ENCODE peak calls at places on chromosomes 2 and 18, in ten cellular contexts. One of them, this sample, is unnamed.
A peak's percentile ranks its signal among the peaks of the same experiment; 100 is the strongest.

GRCh38 chr2:42090216-42090615 is 42.4 kb downstream of the PKDCC start:
- DNase-seq in tibial nerve: no peak
- DNase-seq in stomach: no peak
- DNase-seq in transverse colon: no peak
- DNase-seq in esophagus muscularis mucosa: no peak
- DNase-seq in K562: no peak
- DNase-seq in H1: no peak
- DNase-seq in sigmoid colon: no peak
- DNase-seq in A549: no peak
- DNase-seq in HepG2: no peak
- DNase-seq in this sample: no peak

GRCh38 chr2:230972046-230972445 is 23.9 kb upstream of the SPATA3 start:
- DNase-seq in esophagus muscularis mucosa: no peak
- DNase-seq in transverse colon: no peak
- DNase-seq in H1: no peak
- DNase-seq in sigmoid colon: peak; percentile 3
- DNase-seq in K562: no peak
- DNase-seq in A549: no peak
- DNase-seq in tibial nerve: no peak
- DNase-seq in HepG2: no peak
- DNase-seq in stomach: no peak
- DNase-seq in this sample: no peak

GRCh38 chr2:234566622-234567021 is 69.7 kb upstream of the ARL4C start:
- DNase-seq in A549: no peak
- DNase-seq in esophagus muscularis mucosa: no peak
- DNase-seq in K562: no peak
- DNase-seq in H1: no peak
- DNase-seq in stomach: no peak
- DNase-seq in HepG2: peak; percentile 52
- DNase-seq in tibial nerve: no peak
- DNase-seq in transverse colon: no peak
- DNase-seq in sigmoid colon: no peak
- DNase-seq in this sample: no peak

GRCh38 chr2:160279813-160280465 is 79.9 kb upstream of the ITGB6 start:
- DNase-seq in transverse colon: no peak
- DNase-seq in sigmoid colon: no peak
- DNase-seq in tibial nerve: no peak
- DNase-seq in stomach: no peak
- DNase-seq in A549: no peak
- DNase-seq in esophagus muscularis mucosa: no peak
- DNase-seq in H1: no peak
- DNase-seq in HepG2: no peak
- DNase-seq in K562: no peak
- DNase-seq in this sample: no peak

GRCh38 chr2:120670771-120671480 is 64.7 kb upstream of the GLI2 start:
- DNase-seq in tibial nerve: no peak
- DNase-seq in sigmoid colon: peak; percentile 50
- DNase-seq in transverse colon: no peak
- DNase-seq in esophagus muscularis mucosa: no peak
- DNase-seq in K562: no peak
- DNase-seq in A549: no peak
- DNase-seq in stomach: peak; percentile 22
- DNase-seq in H1: no peak
- DNase-seq in HepG2: no peak
- DNase-seq in this sample: no peak

GRCh38 chr18:75625966-75626365 is 198.5 kb upstream of the SMIM21 start:
- DNase-seq in HepG2: no peak
- DNase-seq in K562: no peak
- DNase-seq in transverse colon: no peak
- DNase-seq in A549: no peak
- DNase-seq in esophagus muscularis mucosa: no peak
- DNase-seq in sigmoid colon: no peak
- DNase-seq in tibial nerve: no peak
- DNase-seq in stomach: no peak
- DNase-seq in H1: no peak
- DNase-seq in this sample: no peak

GRCh38 chr2:171069286-171069956 is 91.3 kb downstream of the TLK1 start:
- DNase-seq in K562: no peak
- DNase-seq in stomach: no peak
- DNase-seq in tibial nerve: no peak
- DNase-seq in esophagus muscularis mucosa: no peak
- DNase-seq in HepG2: no peak
- DNase-seq in H1: no peak
- DNase-seq in transverse colon: no peak
- DNase-seq in A549: no peak
- DNase-seq in sigmoid colon: no peak
- DNase-seq in this sample: no peak

GRCh38 chr2:50785781-50786180 is 246.2 kb downstream of the NRXN1 start:
- DNase-seq in HepG2: no peak
- DNase-seq in K562: no peak
- DNase-seq in A549: no peak
- DNase-seq in stomach: no peak
- DNase-seq in esophagus muscularis mucosa: peak; percentile 64
- DNase-seq in sigmoid colon: no peak
- DNase-seq in tibial nerve: no peak
- DNase-seq in transverse colon: no peak
- DNase-seq in H1: no peak
- DNase-seq in this sample: no peak

GRCh38 chr2:207115715-207116364 is 49.9 kb downstream of the KLF7 start:
- DNase-seq in H1: no peak
- DNase-seq in A549: no peak
- DNase-seq in tibial nerve: no peak
- DNase-seq in K562: no peak
- DNase-seq in HepG2: no peak
- DNase-seq in stomach: no peak
- DNase-seq in sigmoid colon: peak; percentile 74
- DNase-seq in esophagus muscularis mucosa: no peak
- DNase-seq in transverse colon: no peak
- DNase-seq in this sample: peak; percentile 42

GRCh38 chr2:74659462-74659861 is 5.4 kb downstream of the SEMA4F start:
- DNase-seq in tibial nerve: no peak
- DNase-seq in sigmoid colon: no peak
- DNase-seq in transverse colon: no peak
- DNase-seq in esophagus muscularis mucosa: no peak
- DNase-seq in HepG2: no peak
- DNase-seq in A549: no peak
- DNase-seq in H1: no peak
- DNase-seq in K562: no peak
- DNase-seq in stomach: no peak
- DNase-seq in this sample: no peak

GRCh38 chr2:69139778-69140177 is 126.8 kb downstream of the ANTXR1 start:
- DNase-seq in H1: no peak
- DNase-seq in tibial nerve: no peak
- DNase-seq in esophagus muscularis mucosa: no peak
- DNase-seq in HepG2: no peak
- DNase-seq in A549: no peak
- DNase-seq in transverse colon: no peak
- DNase-seq in stomach: no peak
- DNase-seq in K562: no peak
- DNase-seq in sigmoid colon: no peak
- DNase-seq in this sample: no peak

GRCh38 chr2:205684871-205685313 is 2.6 kb downstream of the NRP2 start:
- DNase-seq in K562: no peak
- DNase-seq in stomach: no peak
- DNase-seq in sigmoid colon: peak; percentile 83
- DNase-seq in HepG2: no peak
- DNase-seq in A549: no peak
- DNase-seq in tibial nerve: no peak
- DNase-seq in esophagus muscularis mucosa: peak; percentile 91
- DNase-seq in H1: no peak
- DNase-seq in transverse colon: no peak
- DNase-seq in this sample: peak; percentile 69

GRCh38 chr18:31373641-31374040 is 2.9 kb upstream of the DSG4 start:
- DNase-seq in sigmoid colon: no peak
- DNase-seq in stomach: no peak
- DNase-seq in tibial nerve: no peak
- DNase-seq in A549: no peak
- DNase-seq in HepG2: peak; percentile 67
- DNase-seq in K562: no peak
- DNase-seq in transverse colon: no peak
- DNase-seq in esophagus muscularis mucosa: no peak
- DNase-seq in H1: no peak
- DNase-seq in this sample: no peak

GRCh38 chr2:205706769-205707375 is 24.6 kb downstream of the NRP2 start:
- DNase-seq in H1: no peak
- DNase-seq in stomach: no peak
- DNase-seq in sigmoid colon: peak; percentile 94
- DNase-seq in esophagus muscularis mucosa: no peak
- DNase-seq in transverse colon: peak; percentile 58
- DNase-seq in tibial nerve: no peak
- DNase-seq in HepG2: no peak
- DNase-seq in A549: no peak
- DNase-seq in K562: no peak
- DNase-seq in this sample: peak; percentile 77

GRCh38 chr2:121561617-121562268 is 31.1 kb downstream of the RNU4ATAC start:
- DNase-seq in stomach: no peak
- DNase-seq in transverse colon: no peak
- DNase-seq in A549: no peak
- DNase-seq in K562: no peak
- DNase-seq in HepG2: no peak
- DNase-seq in esophagus muscularis mucosa: no peak
- DNase-seq in sigmoid colon: no peak
- DNase-seq in tibial nerve: no peak
- DNase-seq in H1: no peak
- DNase-seq in this sample: no peak

GRCh38 chr2:47559079-47559684 is 156.2 kb downstream of the MSH2 start:
- DNase-seq in tibial nerve: no peak
- DNase-seq in HepG2: no peak
- DNase-seq in H1: no peak
- DNase-seq in A549: no peak
- DNase-seq in esophagus muscularis mucosa: no peak
- DNase-seq in K562: no peak
- DNase-seq in stomach: no peak
- DNase-seq in sigmoid colon: no peak
- DNase-seq in transverse colon: no peak
- DNase-seq in this sample: no peak

GRCh38 chr2:196808281-196808680 is 874 bp downstream of the C2orf66 start:
- DNase-seq in HepG2: no peak
- DNase-seq in tibial nerve: no peak
- DNase-seq in esophagus muscularis mucosa: no peak
- DNase-seq in sigmoid colon: no peak
- DNase-seq in H1: no peak
- DNase-seq in stomach: no peak
- DNase-seq in transverse colon: no peak
- DNase-seq in K562: no peak
- DNase-seq in A549: no peak
- DNase-seq in this sample: no peak
- TF ChIP-seq EP300 in HepG2: no peak
- TF ChIP-seq EP300 in tibial nerve: no peak
- TF ChIP-seq EP300 in esophagus muscularis mucosa: no peak
- TF ChIP-seq EP300 in sigmoid colon: no peak
- TF ChIP-seq EP300 in H1: no peak
- TF ChIP-seq EP300 in stomach: no peak
- TF ChIP-seq EP300 in transverse colon: no peak
- TF ChIP-seq EP300 in K562: no peak
- TF ChIP-seq EP300 in A549: no peak
- TF ChIP-seq EP300 in this sample: no peak

GRCh38 chr2:215364157-215365155 is 52.6 kb downstream of the ATIC start:
- DNase-seq in sigmoid colon: no peak
- DNase-seq in A549: no peak
- DNase-seq in HepG2: no peak
- DNase-seq in tibial nerve: no peak
- DNase-seq in transverse colon: no peak
- DNase-seq in stomach: no peak
- DNase-seq in K562: no peak
- DNase-seq in esophagus muscularis mucosa: peak; percentile 60
- DNase-seq in H1: no peak
- DNase-seq in this sample: no peak
- H3K4me1 ChIP-seq in sigmoid colon: no peaks in the 10 kb centered on the region
- H3K4me1 ChIP-seq in A549: no peaks in the 10 kb centered on the region
- H3K4me1 ChIP-seq in HepG2: no peaks in the 10 kb centered on the region
- H3K4me1 ChIP-seq in tibial nerve: no peaks in the 10 kb centered on the region
- H3K4me1 ChIP-seq in transverse colon: no peaks in the 10 kb centered on the region
- H3K4me1 ChIP-seq in stomach: no peaks in the 10 kb centered on the region
- H3K4me1 ChIP-seq in K562: no peaks in the 10 kb centered on the region
- H3K4me1 ChIP-seq in esophagus muscularis mucosa: peaks cover 9% of the 10 kb centered on the region
- H3K4me1 ChIP-seq in H1: no peaks in the 10 kb centered on the region
- H3K4me1 ChIP-seq in this sample: no peaks in the 10 kb centered on the region

GRCh38 chr18:48967545-48967944 is 16.8 kb upstream of the SMAD7 start:
- DNase-seq in K562: no peak
- DNase-seq in H1: no peak
- DNase-seq in A549: no peak
- DNase-seq in stomach: no peak
- DNase-seq in HepG2: no peak
- DNase-seq in sigmoid colon: no peak
- DNase-seq in tibial nerve: no peak
- DNase-seq in esophagus muscularis mucosa: no peak
- DNase-seq in transverse colon: no peak
- DNase-seq in this sample: no peak
- TF ChIP-seq CTCF in K562: no peak
- TF ChIP-seq CTCF in H1: no peak
- TF ChIP-seq CTCF in A549: no peak
- TF ChIP-seq CTCF in stomach: no peak
- TF ChIP-seq CTCF in HepG2: no peak
- TF ChIP-seq CTCF in sigmoid colon: no peak
- TF ChIP-seq CTCF in tibial nerve: no peak
- TF ChIP-seq CTCF in esophagus muscularis mucosa: no peak
- TF ChIP-seq CTCF in transverse colon: no peak
- TF ChIP-seq CTCF in this sample: no peak

GRCh38 chr2:157628282-157628531 is 457 bp downstream of the ACVR1C start:
- DNase-seq in stomach: no peak
- DNase-seq in HepG2: no peak
- DNase-seq in H1: no peak
- DNase-seq in transverse colon: peak; percentile 32
- DNase-seq in A549: no peak
- DNase-seq in tibial nerve: no peak
- DNase-seq in sigmoid colon: no peak
- DNase-seq in esophagus muscularis mucosa: no peak
- DNase-seq in K562: no peak
- DNase-seq in this sample: no peak
- TF ChIP-seq EP300 in stomach: no peak
- TF ChIP-seq EP300 in HepG2: no peak
- TF ChIP-seq EP300 in H1: no peak
- TF ChIP-seq EP300 in transverse colon: no peak
- TF ChIP-seq EP300 in A549: no peak
- TF ChIP-seq EP300 in tibial nerve: no peak
- TF ChIP-seq EP300 in sigmoid colon: no peak
- TF ChIP-seq EP300 in esophagus muscularis mucosa: no peak
- TF ChIP-seq EP300 in K562: no peak
- TF ChIP-seq EP300 in this sample: no peak